ENCODE peak calls at places on chromosomes 12 and 14, in nine cellular contexts. H is COR-L47; E is NCI-H2029; W is activated T-cell treated with anti-CD3 and anti-CD28 coated beads, Interleukin-2, amount 50 U/mL, for 4 hours; M is RPMI8226; B is H7; U is EH; A is iris pigment epithelial cell; S is lung. C is an unnamed sample.

GRCh38 chr12:46702581-46703344 is 123.0 kb downstream of the SLC38A4 start:
- DNase-seq in B (no peak), W (no peak), A (peak), S (no peak), U (peak), E (no peak), H (no peak), M (no peak), C (no peak)

GRCh38 chr14:55241673-55242072 is 29.5 kb upstream of the FBXO34 start:
- DNase-seq in W (no peak), U (no peak), B (no peak), M (no peak), H (no peak), E (no peak), S (no peak), A (no peak), C (no peak)

GRCh38 chr12:53989227-53990113 is 4.5 kb downstream of the HOXC10 start:
- DNase-seq in B (no peak), S (no peak), A (peak), W (no peak), M (peak), U (peak), E (no peak), H (peak), C (no peak)

GRCh38 chr14:60732840-60733483 is 1.6 kb upstream of the MNAT1 start:
- DNase-seq in U (no peak), E (no peak), B (no peak), A (no peak), M (no peak), H (no peak), S (no peak), W (no peak), C (no peak)

GRCh38 chr14:105180598-105181528 is at the start of gene NUDT14:
- DNase-seq in S (peak), H (peak), M (peak), A (peak), B (peak), E (peak), U (peak), W (peak), C (no peak)

GRCh38 chr12:108738165-108738564 is 6.8 kb upstream of the CORO1C start:
- DNase-seq in S (no peak), H (no peak), B (no peak), M (no peak), U (peak), E (no peak), W (no peak), A (peak), C (no peak)

GRCh38 chr12:27505124-27505523 is 18.9 kb upstream of the PPFIBP1 start:
- DNase-seq in S (no peak), H (no peak), B (no peak), E (no peak), M (no peak), A (peak), U (peak), W (no peak), C (peak)

GRCh38 chr12:107774349-107775029 is at the start of gene ASCL4:
- DNase-seq in E (no peak), S (no peak), W (no peak), M (no peak), U (no peak), H (no peak), B (peak), A (no peak), C (no peak)

GRCh38 chr14:45526715-45527549 is 273.9 kb upstream of the MIS18BP1 start:
- DNase-seq in S (no peak), W (no peak), E (peak), M (peak), B (peak), A (peak), U (peak), H (peak), C (no peak)

GRCh38 chr14:21197418-21198205 is 41.7 kb upstream of the OR5AU1 start:
- DNase-seq in W (no peak), E (no peak), H (no peak), B (no peak), M (no peak), S (no peak), U (no peak), A (peak), C (no peak)

GRCh38 chr12:93673084-93673483 is 4.1 kb upstream of the CRADD start:
- DNase-seq in B (no peak), M (no peak), H (no peak), E (no peak), S (no peak), A (no peak), W (no peak), U (no peak), C (no peak)

GRCh38 chr14:25090281-25090680 is 40.3 kb upstream of the STXBP6 start:
- DNase-seq in E (no peak), B (no peak), M (no peak), S (no peak), W (no peak), A (no peak), U (peak), H (no peak), C (no peak)

GRCh38 chr14:53953002-53953827 is 3.4 kb downstream of the BMP4 start:
- DNase-seq in U (peak), A (peak), B (peak), S (peak), W (no peak), H (peak), E (no peak), M (no peak), C (peak)

GRCh38 chr12:15151141-15152091 is 69.8 kb downstream of the RERG start:
- DNase-seq in E (no peak), B (peak), S (no peak), M (peak), U (no peak), A (peak), H (peak), W (no peak), C (no peak)

GRCh38 chr14:35332517-35333346 is 40.5 kb downstream of the PSMA6 start:
- DNase-seq in M (peak), S (no peak), U (peak), E (peak), H (peak), B (peak), W (peak), A (peak), C (no peak)

GRCh38 chr12:132030367-132031038 is 80.8 kb downstream of the EP400 start:
- DNase-seq in A (peak), E (no peak), M (no peak), U (no peak), H (no peak), S (no peak), W (no peak), B (no peak), C (no peak)

GRCh38 chr12:22631863-22632463 is 7.0 kb downstream of the ETNK1 start:
- DNase-seq in B (no peak), A (peak), U (peak), S (no peak), H (no peak), W (no peak), M (peak), E (no peak), C (no peak)

GRCh38 chr14:101215936-101216335 is 312.4 kb upstream of the RTL1 start:
- DNase-seq in A (no peak), M (no peak), W (no peak), B (no peak), S (no peak), U (no peak), H (no peak), E (no peak), C (no peak)

GRCh38 chr14:96629558-96630222 is 127.5 kb downstream of the PAPOLA start:
- DNase-seq in M (no peak), W (no peak), E (no peak), A (no peak), U (no peak), S (no peak), H (no peak), B (no peak), C (no peak)

GRCh38 chr12:89117448-89118034 is 234.8 kb downstream of the DUSP6 start:
- DNase-seq in U (peak), B (no peak), W (no peak), A (peak), M (peak), S (peak), H (no peak), E (peak), C (no peak)

GRCh38 chr14:22841311-22841710 is 4.9 kb downstream of the MMP14 start:
- DNase-seq in H (no peak), S (no peak), A (no peak), B (peak), W (no peak), U (no peak), E (no peak), M (no peak), C (no peak)

GRCh38 chr12:22350817-22351371 is 16.4 kb upstream of the ST8SIA1 start:
- DNase-seq in E (no peak), S (no peak), U (no peak), H (no peak), M (no peak), W (no peak), A (no peak), B (no peak), C (no peak)

GRCh38 chr14:103123634-103124500 is 606 bp downstream of the TNFAIP2 start:
- DNase-seq in A (peak), U (peak), M (no peak), W (no peak), B (peak), S (peak), E (no peak), H (peak), C (no peak)

GRCh38 chr12:75302225-75302624 is 27.9 kb downstream of the CAPS2 start:
- DNase-seq in S (no peak), W (no peak), U (no peak), M (no peak), E (no peak), A (no peak), H (no peak), B (no peak), C (no peak)

GRCh38 chr14:77822307-77822706 is 22.4 kb downstream of the ADCK1 start:
- DNase-seq in S (no peak), M (no peak), H (no peak), U (no peak), E (no peak), W (no peak), B (no peak), A (no peak), C (no peak)

GRCh38 chr14:65790185-65790815 is 377.8 kb downstream of the FUT8 start:
- DNase-seq in S (no peak), M (no peak), E (no peak), H (no peak), A (no peak), B (peak), U (peak), W (no peak), C (no peak)

GRCh38 chr12:120132863-120133385 is 16.4 kb upstream of the RAB35 start:
- DNase-seq in H (no peak), A (no peak), B (no peak), U (no peak), M (no peak), E (no peak), S (no peak), W (no peak), C (no peak)

GRCh38 chr12:76878045-76878898 is 547 bp downstream of the CSRP2 start:
- DNase-seq in U (peak), B (peak), M (peak), A (no peak), E (no peak), W (no peak), S (no peak), H (no peak), C (no peak)

GRCh38 chr12:64890873-64891468 is 66.5 kb downstream of the TBC1D30 start:
- DNase-seq in S (no peak), M (peak), U (peak), A (peak), E (peak), B (peak), H (peak), W (no peak), C (peak)

GRCh38 chr12:12240671-12241345 is 26.0 kb downstream of the LRP6 start:
- DNase-seq in M (no peak), S (no peak), B (no peak), A (peak), U (no peak), H (no peak), W (no peak), E (no peak), C (peak)

GRCh38 chr12:57227315-57228115 is 2.0 kb upstream of the SHMT2 start:
- DNase-seq in S (no peak), E (peak), U (no peak), A (no peak), M (no peak), H (no peak), W (no peak), B (no peak), C (no peak)

C was measured in astrocyte of the cerebellum.